ENCODE peak calls at places on chromosome 4, in six cellular contexts. E is A172; A is activated CD8-positive, alpha-beta memory T cell treated with anti-CD3 and anti-CD28 coated beads for 1 hour; G is GM19239; I is dorsolateral prefrontal cortex; C is body of pancreas. F is an unnamed sample.
A peak's percentile ranks its signal among the peaks of the same experiment; 100 is the strongest.

GRCh38 chr4:78446607-78447006 is 105.0 kb upstream of the ANXA3 start:
- DNase-seq in I (no peak), A (no peak), G (no peak), C (no peak), E (no peak), F (no peak)

GRCh38 chr4:124414641-124415040 is 297.9 kb downstream of the ANKRD50 start:
- DNase-seq in I (no peak), E (no peak), C (no peak), A (no peak), G (no peak), F (no peak)

GRCh38 chr4:113539408-113539807 is 222.1 kb downstream of the CAMK2D start:
- DNase-seq in A (no peak), G (no peak), E (peak; percentile 31), C (no peak), I (no peak), F (peak; percentile 42)

GRCh38 chr4:120007171-120007894 is 59.3 kb downstream of the MAD2L1 start:
- DNase-seq in G (no peak), E (peak; percentile 74), I (no peak), A (no peak), C (no peak), F (peak; percentile 53)

GRCh38 chr4:113437124-113437523 is 324.4 kb downstream of the CAMK2D start:
- DNase-seq in A (no peak), G (no peak), I (no peak), C (no peak), E (no peak), F (no peak)

GRCh38 chr4:84401669-84402068 is 97.4 kb downstream of the NKX6-1 start:
- DNase-seq in G (no peak), I (no peak), A (no peak), C (peak; percentile 22), E (no peak), F (no peak)

GRCh38 chr4:169416997-169417396 is 146.2 kb upstream of the SH3RF1 start:
- DNase-seq in C (no peak), G (no peak), E (no peak), I (no peak), A (no peak), F (no peak)

GRCh38 chr4:184281231-184282139 is 63.8 kb upstream of the ENPP6 start:
- DNase-seq in I (no peak), G (no peak), C (no peak), E (no peak), A (no peak), F (no peak)

GRCh38 chr4:127965803-127966175 is 583 bp downstream of the ABHD18 start:
- DNase-seq in I (no peak), C (peak; percentile 88), A (peak; percentile 32), E (peak; percentile 21), G (peak; percentile 25), F (peak; percentile 35)

GRCh38 chr4:84582988-84583870 is at the start of gene CDS1:
- DNase-seq in G (peak; percentile 39), E (no peak), A (no peak), I (no peak), C (peak; percentile 60), F (peak; percentile 52)

GRCh38 chr4:153497091-153497531 is 31.0 kb downstream of the TMEM131L start:
- DNase-seq in G (no peak), A (peak; percentile 31), C (no peak), E (peak; percentile 53), I (no peak), F (no peak)